ENCODE peak calls at places on chromosomes 6 and 20, in six cellular contexts. B is neural progenitor cell, H is NT2/D1, T is GM23248, D is HCT116, U is mesenchymal stem cell. F is an unnamed sample.

GRCh38 chr20:49890651-49891361 is 24.5 kb downstream of the SPATA2 start:
- DNase-seq in H (no peak), U (no peak), D (no peak), B (peak; percentile 27), T (no peak), F (no peak)

GRCh38 chr6:152723398-152723797 is 25.7 kb downstream of the MYCT1 start:
- DNase-seq in U (no peak), D (no peak), T (peak; percentile 82), B (no peak), H (no peak), F (peak; percentile 35)

GRCh38 chr6:74356385-74356784 is 660.4 kb downstream of the CD109 start:
- DNase-seq in B (no peak), U (peak; percentile 32), T (peak; percentile 77), H (no peak), D (peak; percentile 42), F (peak; percentile 40)

GRCh38 chr6:150410906-150411305 is 42.1 kb downstream of the IYD start:
- DNase-seq in D (no peak), B (no peak), U (no peak), H (no peak), T (peak; percentile 17), F (peak; percentile 29)

GRCh38 chr6:108227290-108227689 is 33.5 kb downstream of the SNX3 start:
- DNase-seq in B (no peak), D (no peak), U (no peak), H (no peak), T (no peak), F (no peak)

GRCh38 chr20:3687655-3688054 is 5.8 kb upstream of the ADAM33 start:
- DNase-seq in B (peak; percentile 48), D (peak; percentile 39), T (peak; percentile 83), H (no peak), U (peak; percentile 48), F (peak; percentile 83)

GRCh38 chr6:157632821-157633220 is 190.2 kb upstream of the SNX9 start:
- DNase-seq in H (no peak), T (peak; percentile 95), D (no peak), U (no peak), B (no peak), F (peak; percentile 74)

GRCh38 chr6:111997078-111997862 is 56.6 kb upstream of the CCN6 start:
- DNase-seq in B (peak; percentile 88), H (peak; percentile 63), T (peak; percentile 89), U (peak; percentile 70), D (peak; percentile 63), F (peak; percentile 88)

GRCh38 chr20:34859826-34860545 is 12.7 kb downstream of the GGT7 start:
- DNase-seq in H (no peak), T (no peak), D (no peak), U (no peak), B (no peak), F (no peak)

GRCh38 chr6:140193269-140193668 is 818.8 kb upstream of the CITED2 start:
- DNase-seq in U (peak; percentile 26), T (no peak), B (no peak), D (no peak), H (no peak), F (no peak)

GRCh38 chr20:59821201-59821600 is 112.2 kb downstream of the SYCP2 start:
- DNase-seq in B (no peak), U (no peak), D (no peak), H (no peak), T (no peak), F (no peak)

GRCh38 chr20:17614176-17614811 is 44.4 kb downstream of the DSTN start:
- DNase-seq in D (no peak), B (no peak), U (peak; percentile 54), H (no peak), T (peak; percentile 61), F (peak; percentile 19)

GRCh38 chr6:158737710-158738615 is 81.2 kb downstream of the EZR start:
- DNase-seq in B (no peak), T (peak; percentile 63), H (no peak), U (no peak), D (peak; percentile 92), F (peak; percentile 7)

GRCh38 chr20:38542994-38543906 is 37.7 kb upstream of the ADIG start:
- DNase-seq in D (no peak), U (no peak), H (no peak), T (no peak), B (no peak), F (no peak)

GRCh38 chr20:20498081-20498861 is 130.4 kb downstream of the INSM1 start:
- DNase-seq in T (peak; percentile 43), B (peak; percentile 60), U (peak; percentile 65), H (no peak), D (no peak), F (no peak)

DNA sequence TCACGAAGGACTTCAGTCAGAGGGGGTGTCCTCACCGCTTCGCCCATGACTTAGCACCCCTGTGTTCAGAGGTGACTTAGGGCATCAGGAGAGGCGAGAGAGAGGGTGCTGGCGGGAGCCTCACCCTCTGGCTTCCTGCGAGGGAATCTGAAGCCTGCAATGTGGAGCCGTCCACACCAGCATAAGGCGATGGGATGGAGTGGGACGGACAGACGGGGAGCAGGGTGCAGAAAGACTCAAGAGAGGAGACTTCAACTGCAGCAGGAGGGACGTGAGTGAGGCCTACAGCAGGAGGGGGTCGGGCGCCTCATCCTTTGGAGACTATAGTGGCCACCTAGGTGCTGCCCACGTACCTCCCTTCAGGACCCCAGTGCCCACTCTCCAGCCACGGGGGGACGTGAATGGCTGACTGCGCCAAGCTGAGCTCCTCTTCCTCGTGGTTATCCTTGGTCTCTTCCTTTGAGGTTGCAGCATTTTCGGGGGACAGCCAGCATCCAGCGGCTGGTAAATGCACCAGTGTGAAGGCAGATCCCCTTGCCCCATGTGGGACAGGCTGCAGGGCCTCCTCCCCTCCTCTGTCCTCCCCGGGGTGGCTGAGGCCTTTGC is 26.9 kb upstream of the MLN start:
- DNase-seq in B (no peak), H (no peak), T (no peak), D (no peak), U (no peak), F (no peak)
- H3K27me3 ChIP-seq in B (no peaks in the 10 kb centered on the region), H (no peaks in the 10 kb centered on the region), T (peaks cover 7% of the 10 kb centered on the region), D (peaks cover 3% of the 10 kb centered on the region), U (peaks cover 10% of the 10 kb centered on the region), F (peaks cover 41% of the 10 kb centered on the region)

GRCh38 chr6:2324166-2324953 is 79.0 kb upstream of the GMDS start:
- DNase-seq in T (no peak), H (peak; percentile 22), D (no peak), U (no peak), B (no peak), F (no peak)
- H3K9me3 ChIP-seq in T (no peaks in the 10 kb centered on the region), H (peaks cover 36% of the 10 kb centered on the region), D (peaks cover 5% of the 10 kb centered on the region), U (peaks cover 38% of the 10 kb centered on the region), B (peaks cover 9% of the 10 kb centered on the region), F (peaks cover 46% of the 10 kb centered on the region)

GRCh38 chr6:43929511-43929910 is 159.5 kb downstream of the VEGFA start:
- DNase-seq in H (no peak), T (no peak), U (no peak), D (no peak), B (no peak), F (no peak)

GRCh38 chr6:43923376-43924221 is 153.6 kb downstream of the VEGFA start:
- DNase-seq in H (no peak), B (no peak), T (peak; percentile 89), D (peak; percentile 7), U (no peak), F (peak; percentile 21)

GRCh38 chr6:43924222-43924702 is 154.3 kb downstream of the VEGFA start:
- DNase-seq in U (no peak), D (no peak), H (no peak), B (no peak), T (peak; percentile 69), F (peak; percentile 25)

GRCh38 chr6:43927525-43928210 is 157.7 kb downstream of the VEGFA start:
- DNase-seq in H (no peak), T (no peak), U (no peak), B (no peak), D (no peak), F (no peak)

GRCh38 chr6:43926644-43927524 is 156.9 kb downstream of the VEGFA start:
- DNase-seq in U (peak; percentile 94), H (peak; percentile 57), B (peak; percentile 72), D (peak; percentile 72), T (peak; percentile 95), F (peak; percentile 95)
- H3K9ac ChIP-seq in U (peak overlapping the region; percentile 49), H (no peak overlapping the region), B (no peak overlapping the region), D (no peak overlapping the region), T (peak overlapping the region; percentile 67), F (no peak overlapping the region)

GRCh38 chr20:61218886-61219480 is 33.1 kb upstream of the CDH4 start:
- DNase-seq in T (peak; percentile 63), D (no peak), U (peak; percentile 58), B (no peak), H (no peak), F (peak; percentile 50)
- H3K27me3 ChIP-seq in T (no peaks in the 10 kb centered on the region), D (no peaks in the 10 kb centered on the region), U (peaks cover 40% of the 10 kb centered on the region), B (peaks cover 78% of the 10 kb centered on the region), H (peaks cover 100% of the 10 kb centered on the region), F (peaks cover 8% of the 10 kb centered on the region)

GRCh38 chr6:18823782-18824386 is 436.7 kb downstream of the RNF144B start:
- DNase-seq in B (peak; percentile 76), U (peak; percentile 17), D (peak; percentile 74), H (peak; percentile 72), T (peak; percentile 3), F (peak; percentile 3)
- H3K9me3 ChIP-seq in B (peaks cover 8% of the 10 kb centered on the region), U (peaks cover 62% of the 10 kb centered on the region), D (peaks cover 14% of the 10 kb centered on the region), H (peaks cover 24% of the 10 kb centered on the region), T (peaks cover 10% of the 10 kb centered on the region), F (peaks cover 49% of the 10 kb centered on the region)

DNA sequence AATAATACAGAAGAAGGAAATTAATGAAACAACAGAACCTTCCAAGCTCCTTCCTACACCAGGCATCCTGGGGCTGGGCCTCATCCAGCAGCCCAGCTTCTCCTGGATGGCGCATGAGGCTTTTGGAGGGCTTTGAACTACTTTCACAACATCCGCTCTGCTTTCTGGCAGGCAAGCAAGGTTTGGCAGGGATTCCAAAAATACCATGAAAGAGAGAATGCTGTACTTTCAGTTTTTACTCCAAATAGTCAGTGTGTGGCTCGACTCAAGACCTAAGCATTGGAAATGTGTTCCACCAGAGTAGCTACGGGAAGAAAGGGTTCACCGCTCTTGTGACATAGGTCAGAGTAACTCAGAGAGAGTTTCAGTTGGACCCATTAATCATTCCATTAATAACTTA is 125.4 kb downstream of the OPRM1 start:
- DNase-seq in B (no peak), T (peak; percentile 78), H (no peak), U (peak; percentile 46), D (no peak), F (peak; percentile 60)
- H3K9ac ChIP-seq in B (no peak overlapping the region), T (no peak overlapping the region), H (no peak overlapping the region), U (peak overlapping the region; percentile 1), D (no peak overlapping the region), F (no peak overlapping the region)